ENCODE peak calls at places on chromosome 7, in eight cellular contexts. Z is heart left ventricle, J is HCT116, F is endothelial cell of umbilical vein, T is K562, P is GM12878, G is spleen, D is body of pancreas. H is an unnamed sample.

GRCh38 chr7:84837405-84837804 is 349.5 kb downstream of the SEMA3D start:
- DNase-seq in Z (no peak), J (no peak), F (no peak), T (peak), P (no peak), G (no peak), D (no peak), H (no peak)

GRCh38 chr7:151014950-151015349 is 9.3 kb downstream of the ATG9B start:
- DNase-seq in Z (no peak), J (no peak), F (no peak), T (no peak), P (no peak), G (no peak), D (no peak), H (no peak)

GRCh38 chr7:83655951-83656556 is 7.1 kb upstream of the SEMA3E start:
- DNase-seq in Z (no peak), J (peak), F (peak), T (peak), P (peak), G (no peak), D (peak), H (no peak)

GRCh38 chr7:13024323-13024722 is 336.9 kb downstream of the ARL4A start:
- DNase-seq in Z (no peak), J (no peak), F (peak), T (no peak), P (no peak), G (no peak), D (no peak), H (no peak)

GRCh38 chr7:79691094-79691493 is 237.6 kb upstream of the MAGI2 start:
- DNase-seq in Z (no peak), J (no peak), F (no peak), T (no peak), P (no peak), G (no peak), D (no peak), H (no peak)

GRCh38 chr7:101386558-101387199 is 24.0 kb downstream of the COL26A1 start:
- DNase-seq in Z (no peak), J (no peak), F (no peak), T (peak), P (no peak), G (peak), D (no peak), H (no peak)

GRCh38 chr7:143285806-143286521 is 1.2 kb downstream of the TMEM139 start:
- DNase-seq in Z (no peak), J (no peak), F (no peak), T (no peak), P (no peak), G (no peak), D (no peak), H (no peak)

GRCh38 chr7:129804301-129805085 is 148.3 kb downstream of the UBE2H start:
- DNase-seq in Z (no peak), J (no peak), F (no peak), T (no peak), P (no peak), G (peak), D (no peak), H (no peak)

GRCh38 chr7:41383596-41383995 is 319.3 kb downstream of the INHBA start:
- DNase-seq in Z (no peak), J (no peak), F (no peak), T (no peak), P (no peak), G (no peak), D (no peak), H (no peak)

GRCh38 chr7:116265881-116266280 is 55.5 kb downstream of the TES start:
- DNase-seq in Z (no peak), J (no peak), F (no peak), T (no peak), P (no peak), G (no peak), D (no peak), H (no peak)

GRCh38 chr7:73879977-73880681 is 19.2 kb downstream of the TMEM270 start:
- DNase-seq in Z (peak), J (no peak), F (no peak), T (no peak), P (no peak), G (no peak), D (peak), H (no peak)

GRCh38 chr7:157010588-157011332 is at the start of gene MNX1:
- DNase-seq in Z (no peak), J (peak), F (no peak), T (peak), P (no peak), G (peak), D (peak), H (peak)

GRCh38 chr7:101664390-101664789 is 35.3 kb upstream of the MYL10 start:
- DNase-seq in Z (no peak), J (no peak), F (no peak), T (no peak), P (no peak), G (no peak), D (no peak), H (no peak)

GRCh38 chr7:158267737-158268435 is 319.7 kb downstream of the PTPRN2 start:
- DNase-seq in Z (no peak), J (no peak), F (no peak), T (no peak), P (no peak), G (peak), D (no peak), H (no peak)

GRCh38 chr7:155590215-155591023 is 44.1 kb upstream of the CNPY1 start:
- DNase-seq in Z (peak), J (no peak), F (no peak), T (peak), P (no peak), G (peak), D (peak), H (no peak)

GRCh38 chr7:149093228-149093627 is 2.7 kb upstream of the ZNF786 start:
- DNase-seq in Z (no peak), J (no peak), F (no peak), T (peak), P (no peak), G (no peak), D (no peak), H (no peak)

GRCh38 chr7:149087366-149087765 is 3.2 kb downstream of the ZNF786 start:
- DNase-seq in Z (no peak), J (no peak), F (no peak), T (no peak), P (no peak), G (no peak), D (no peak), H (no peak)

GRCh38 chr7:149090397-149091195 is at the start of gene ZNF786:
- DNase-seq in Z (peak), J (peak), F (peak), T (peak), P (peak), G (peak), D (peak), H (peak)
- TF ChIP-seq POLR2A in Z (no peak), J (peak), F (peak), T (peak), P (peak), G (peak), D (peak), H (peak)

GRCh38 chr7:38232475-38233366 is 40.7 kb downstream of the TARP start:
- DNase-seq in Z (peak), J (no peak), F (no peak), T (peak), P (peak), G (peak), D (peak), H (no peak)
- TF ChIP-seq POLR2A in Z (no peak), J (no peak), F (no peak), T (no peak), P (no peak), G (no peak), D (no peak), H (no peak)

DNA sequence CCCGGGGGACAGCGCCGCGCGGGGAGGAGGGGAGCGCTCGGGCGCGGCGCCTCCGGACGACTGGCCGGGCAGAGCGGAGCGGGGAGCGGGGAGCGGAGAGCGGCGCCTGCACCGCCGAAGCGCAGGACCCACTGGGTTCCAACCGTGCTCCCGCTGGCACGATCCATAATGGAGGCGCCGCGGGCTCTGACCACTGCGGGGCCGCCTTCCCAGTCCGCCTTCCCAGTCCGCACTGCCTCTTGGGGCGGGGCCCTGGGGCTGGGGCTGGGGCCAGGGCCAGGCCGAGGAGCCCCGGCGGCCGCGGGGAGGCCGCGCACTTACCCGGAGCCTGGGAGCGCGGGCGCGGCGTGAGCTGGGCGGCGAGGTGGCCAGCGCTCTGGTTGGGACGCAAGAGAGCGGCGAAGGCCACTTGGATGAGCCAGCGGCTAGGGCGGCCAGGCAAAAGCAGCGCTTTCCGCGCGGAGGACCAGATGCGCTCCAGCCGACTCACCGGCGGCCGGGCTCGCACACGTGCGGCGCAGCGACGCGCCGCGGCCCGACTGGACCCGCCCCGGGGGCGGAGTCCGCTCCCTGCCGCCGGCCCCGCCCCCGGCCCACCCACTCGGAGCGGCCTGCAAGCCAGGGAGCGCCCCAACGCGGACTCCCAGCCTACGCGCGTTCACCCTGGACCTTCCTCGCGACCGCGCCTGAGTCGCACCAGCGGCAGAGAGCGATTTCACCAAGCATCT is at the start of gene PUS7:
- DNase-seq in Z (peak), J (peak), F (peak), T (peak), P (no peak), G (peak), D (peak), H (peak)
- TF ChIP-seq POLR2A in Z (no peak), J (peak), F (peak), T (peak), P (peak), G (no peak), D (peak), H (peak)

GRCh38 chr7:103348959-103349358 is 1.5 kb downstream of the PSMC2 start:
- DNase-seq in Z (no peak), J (no peak), F (no peak), T (no peak), P (no peak), G (no peak), D (no peak), H (no peak)

GRCh38 chr7:103348452-103348851 is 1.0 kb downstream of the PSMC2 start:
- DNase-seq in Z (no peak), J (no peak), F (peak), T (peak), P (no peak), G (no peak), D (no peak), H (no peak)

GRCh38 chr7:103343758-103344452 is 662 bp downstream of the DNAJC2 start:
- DNase-seq in Z (no peak), J (no peak), F (peak), T (peak), P (no peak), G (peak), D (peak), H (peak)

GRCh38 chr7:103344453-103345149 is at the start of gene DNAJC2:
- DNase-seq in Z (peak), J (peak), F (peak), T (peak), P (peak), G (peak), D (peak), H (peak)

GRCh38 chr7:103347507-103348267 is at the start of gene PSMC2:
- DNase-seq in Z (peak), J (peak), F (peak), T (peak), P (peak), G (peak), D (peak), H (peak)
- TF ChIP-seq POLR2A in Z (no peak), J (peak), F (peak), T (peak), P (peak), G (no peak), D (peak), H (peak)